ENCODE peak calls at places on chromosomes 4 and X, in five cellular contexts. F is SJSA1, S is aorta, Z is pancreas, J is astrocyte. P is an unnamed sample.

GRCh38 chr4:16225139-16225538 is 1.1 kb downstream of the TAPT1 start:
- DNase-seq in S (no peak), F (no peak), Z (no peak), J (peak; percentile 36), P (no peak)

GRCh38 chr4:10200869-10201268 is 84.3 kb upstream of the WDR1 start:
- DNase-seq in J (no peak), Z (no peak), S (no peak), F (no peak), P (no peak)

GRCh38 chrX:84709987-84710386 is 207.7 kb upstream of the HDX start:
- DNase-seq in J (no peak), S (no peak), F (no peak), Z (no peak), P (no peak)

GRCh38 chrX:4675686-4676300 is 962.3 kb upstream of the PRKX start:
- DNase-seq in S (no peak), F (no peak), Z (no peak), J (no peak), P (no peak)

GRCh38 chrX:130246084-130246483 is 22.6 kb downstream of the ZNF280C start:
- DNase-seq in S (no peak), Z (no peak), F (no peak), J (no peak), P (no peak)

GRCh38 chr4:24594887-24595286 is 10.5 kb upstream of the DHX15 start:
- DNase-seq in S (no peak), Z (no peak), F (no peak), J (peak; percentile 47), P (peak; percentile 50)

GRCh38 chr4:156685308-156685707 is 286.3 kb downstream of the PDGFC start:
- DNase-seq in F (no peak), S (no peak), Z (no peak), J (peak; percentile 80), P (no peak)

GRCh38 chrX:18146954-18147353 is 73.7 kb downstream of the BEND2 start:
- DNase-seq in Z (no peak), S (no peak), F (no peak), J (peak; percentile 2), P (no peak)

GRCh38 chr4:127446309-127446708 is 186.4 kb upstream of the INTU start:
- DNase-seq in J (no peak), S (no peak), Z (no peak), F (no peak), P (no peak)

GRCh38 chr4:110613710-110614109 is 9.2 kb downstream of the PITX2 start:
- DNase-seq in J (no peak), S (no peak), F (no peak), Z (no peak), P (no peak)

GRCh38 chr4:11814758-11815157 is 386.1 kb upstream of the HS3ST1 start:
- DNase-seq in F (no peak), J (no peak), Z (no peak), S (no peak), P (no peak)

GRCh38 chrX:638482-639131 is 8.0 kb downstream of the SHOX start:
- DNase-seq in S (peak; percentile 40), Z (no peak), J (no peak), F (peak; percentile 19), P (no peak)

GRCh38 chr4:138953962-138954371 is 61.6 kb upstream of the NOCT start:
- DNase-seq in J (peak; percentile 98), Z (no peak), S (no peak), F (peak; percentile 47), P (peak; percentile 53)

GRCh38 chrX:17542123-17542522 is 167.1 kb downstream of the NHS start:
- DNase-seq in F (no peak), J (no peak), S (no peak), Z (peak; percentile 29), P (no peak)

GRCh38 chrX:151742311-151742710 is 7.8 kb downstream of the CNGA2 start:
- DNase-seq in J (no peak), Z (no peak), S (no peak), F (no peak), P (no peak)
- H3K27me3 ChIP-seq in J (no peaks in the 10 kb centered on the region), Z (no peaks in the 10 kb centered on the region), S (no peaks in the 10 kb centered on the region), F (no peaks in the 10 kb centered on the region), P (peaks cover 2% of the 10 kb centered on the region)

GRCh38 chrX:41338422-41338821 is 4.5 kb downstream of the DDX3X start:
- DNase-seq in F (no peak), J (no peak), S (no peak), Z (no peak), P (no peak)
- H3K27me3 ChIP-seq in F (no peaks in the 10 kb centered on the region), J (no peaks in the 10 kb centered on the region), S (no peaks in the 10 kb centered on the region), Z (no peaks in the 10 kb centered on the region), P (no peaks in the 10 kb centered on the region)

GRCh38 chrX:153492543-153492942 is 2.2 kb upstream of the BGN start:
- DNase-seq in S (no peak), F (no peak), J (no peak), Z (no peak), P (no peak)
- H3K27me3 ChIP-seq in S (no peaks in the 10 kb centered on the region), F (no peaks in the 10 kb centered on the region), J (no peaks in the 10 kb centered on the region), Z (no peaks in the 10 kb centered on the region), P (no peaks in the 10 kb centered on the region)

DNA sequence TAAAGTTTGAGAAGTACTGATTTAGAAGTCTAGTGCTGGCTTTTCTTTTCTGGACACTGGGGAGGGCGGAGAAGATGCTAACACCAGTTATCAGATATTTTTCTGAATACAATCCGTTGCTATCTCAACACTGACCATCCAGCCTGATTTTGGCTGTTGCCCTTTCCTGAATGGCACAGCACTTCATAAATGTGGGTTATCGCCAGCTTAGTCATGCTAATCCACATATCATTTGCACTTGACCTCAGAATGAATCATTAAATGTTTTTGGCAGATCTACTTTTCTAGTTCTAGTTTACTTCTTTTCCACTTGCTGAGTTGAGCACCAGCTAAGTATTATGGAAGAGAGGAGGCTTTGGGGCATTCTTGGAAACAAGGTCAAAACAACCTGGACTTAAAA is 60.8 kb upstream of the ESX1 start:
- DNase-seq in J (peak; percentile 72), F (no peak), Z (no peak), S (no peak), P (no peak)
- H3K27me3 ChIP-seq in J (no peaks in the 10 kb centered on the region), F (no peaks in the 10 kb centered on the region), Z (no peaks in the 10 kb centered on the region), S (no peaks in the 10 kb centered on the region), P (no peaks in the 10 kb centered on the region)

DNA sequence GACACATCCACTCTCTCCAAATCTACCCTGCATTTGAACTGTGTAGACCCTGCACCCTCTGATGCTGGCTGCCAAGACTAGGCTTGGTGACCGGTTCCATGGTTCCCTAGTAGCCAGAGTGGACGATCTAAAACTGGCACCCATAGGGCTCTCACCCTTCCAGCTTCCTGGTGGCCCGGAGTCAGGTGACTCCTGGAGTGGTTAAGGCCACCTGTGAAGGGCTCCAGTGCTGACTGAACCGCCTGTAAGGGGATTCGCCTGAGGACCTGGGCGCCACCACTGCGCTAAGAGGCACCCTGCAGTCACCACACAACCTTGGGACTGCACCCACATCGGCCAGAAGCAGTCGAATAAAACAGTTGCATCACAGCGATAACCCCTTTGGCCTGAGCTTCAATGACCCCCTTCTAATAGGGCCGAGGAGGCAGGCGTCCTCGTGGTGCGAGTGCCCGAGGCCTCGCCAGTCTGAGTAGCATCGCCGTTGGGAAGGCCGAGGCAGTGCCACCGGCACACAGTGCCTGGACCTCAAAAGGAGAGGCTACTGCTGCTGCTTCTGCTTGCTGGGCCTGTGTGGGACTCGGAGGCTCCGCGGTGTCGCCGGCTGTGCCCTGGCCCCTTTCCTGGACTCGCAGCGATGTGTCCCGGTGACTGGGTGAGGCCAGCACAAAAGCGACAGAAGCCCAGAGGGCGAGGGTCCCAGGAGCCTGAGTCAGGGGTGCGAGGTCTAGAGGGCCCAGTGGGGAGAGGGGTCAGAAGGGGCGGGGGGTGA is 6.5 kb downstream of the HMX1 start:
- DNase-seq in Z (no peak), J (no peak), F (no peak), S (no peak), P (no peak)
- H3K27me3 ChIP-seq in Z (no peaks in the 10 kb centered on the region), J (peaks cover 74% of the 10 kb centered on the region), F (peaks cover 61% of the 10 kb centered on the region), S (no peaks in the 10 kb centered on the region), P (peaks cover 75% of the 10 kb centered on the region)